ENCODE peak calls at places on chromosomes 6 and 20, in four cellular contexts. K is AG09309, U is fibroblast of the aortic adventitia, V is uterus. A is an unnamed sample.
A peak's percentile ranks its signal among the peaks of the same experiment; 100 is the strongest.

GRCh38 chr20:11103866-11104265 is 430.1 kb upstream of the JAG1 start:
- DNase-seq in K (no peak), U (peak; percentile 51), V (no peak), A (no peak)

GRCh38 chr20:5118220-5119142 is 1.3 kb downstream of the PCNA start:
- DNase-seq in K (no peak), U (no peak), V (no peak), A (no peak)

GRCh38 chr20:47099749-47100515 is 205.3 kb downstream of the EYA2 start:
- DNase-seq in K (no peak), U (peak; percentile 74), V (peak; percentile 60), A (no peak)

GRCh38 chr6:85679445-85680123 is 36.9 kb upstream of the SYNCRIP start:
- DNase-seq in K (no peak), U (no peak), V (no peak), A (no peak)

GRCh38 chr20:62972270-62973032 is 19.9 kb downstream of the SLC17A9 start:
- DNase-seq in K (peak; percentile 10), U (peak; percentile 73), V (peak; percentile 81), A (peak; percentile 71)

GRCh38 chr6:82072771-82073170 is 174.8 kb downstream of the IBTK start:
- DNase-seq in K (peak; percentile 60), U (peak; percentile 22), V (no peak), A (peak; percentile 83)

GRCh38 chr20:36306557-36307411 is 645 bp downstream of the DLGAP4 start:
- DNase-seq in K (no peak), U (no peak), V (no peak), A (no peak)

GRCh38 chr6:45445749-45446454 is 68.2 kb upstream of the SUPT3H start:
- DNase-seq in K (peak; percentile 98), U (peak; percentile 99), V (peak; percentile 35), A (peak; percentile 98)

GRCh38 chr6:98828210-98828798 is 6.1 kb upstream of the POU3F2 start:
- DNase-seq in K (no peak), U (no peak), V (no peak), A (peak; percentile 5)

GRCh38 chr20:17835240-17835940 is 133.2 kb downstream of the SNX5 start:
- DNase-seq in K (peak; percentile 63), U (peak; percentile 93), V (peak; percentile 70), A (peak; percentile 81)

GRCh38 chr6:2448826-2449571 is 203.6 kb upstream of the GMDS start:
- DNase-seq in K (peak; percentile 61), U (peak; percentile 83), V (no peak), A (peak; percentile 91)

GRCh38 chr6:167479967-167480653 is 155.2 kb downstream of the TTLL2 start:
- DNase-seq in K (no peak), U (no peak), V (no peak), A (no peak)

GRCh38 chr6:66183982-66184555 is 477.0 kb upstream of the EYS start:
- DNase-seq in K (no peak), U (peak; percentile 1), V (no peak), A (no peak)

GRCh38 chr6:84773431-84774173 is 9.2 kb upstream of the TBX18 start:
- DNase-seq in K (no peak), U (no peak), V (no peak), A (no peak)

GRCh38 chr6:124994648-124995047 is 32.4 kb downstream of the RNF217 start:
- DNase-seq in K (no peak), U (no peak), V (no peak), A (no peak)
- H3K4me3 ChIP-seq in K (no peak overlapping the region), U (no peak overlapping the region), V (no peak overlapping the region), A (no peak overlapping the region)

GRCh38 chr6:16338577-16339262 is 100.3 kb downstream of the GMPR start:
- DNase-seq in K (peak; percentile 99), U (peak; percentile 100), V (peak; percentile 89), A (peak; percentile 100)
- TF ChIP-seq CTCF in K (peak; percentile 82), U (peak; percentile 92), V (peak; percentile 66), A (peak; percentile 79)

GRCh38 chr6:34726055-34726454 is 29.5 kb upstream of the ILRUN start:
- DNase-seq in K (no peak), U (no peak), V (no peak), A (no peak)
- H3K4me3 ChIP-seq in K (no peak overlapping the region), U (no peak overlapping the region), V (no peak overlapping the region), A (no peak overlapping the region)

GRCh38 chr20:45294003-45294368 is 12.7 kb upstream of the RBPJL start:
- DNase-seq in K (no peak), U (no peak), V (no peak), A (no peak)
- TF ChIP-seq CTCF in K (no peak), U (no peak), V (no peak), A (no peak)

DNA sequence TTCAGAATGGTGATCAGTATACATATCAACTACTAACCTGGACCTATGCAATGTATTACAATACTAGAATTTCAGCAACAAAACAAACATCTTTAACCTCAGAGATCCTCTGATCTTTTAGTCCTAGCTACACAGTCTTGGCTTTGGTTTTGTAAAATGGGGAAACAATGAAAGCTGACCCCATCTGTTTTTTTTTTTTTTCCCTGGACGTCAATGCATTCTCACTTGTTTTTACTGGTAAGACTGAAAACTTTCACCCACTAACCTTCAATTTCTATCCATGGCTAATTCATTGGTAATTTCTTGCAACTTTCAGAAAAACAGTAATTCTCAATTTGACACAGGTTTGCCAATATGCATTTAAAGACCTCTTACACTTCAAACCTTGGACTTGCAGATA is 3.0 kb downstream of the KIF13A start:
- DNase-seq in K (no peak), U (peak; percentile 44), V (no peak), A (no peak)
- H3K4me3 ChIP-seq in K (no peak overlapping the region), U (peak overlapping the region; percentile 85), V (no peak overlapping the region), A (peak overlapping the region; percentile 78)

GRCh38 chr20:44800398-44801046 is 9.8 kb downstream of the RIMS4 start:
- DNase-seq in K (no peak), U (no peak), V (no peak), A (no peak)
- TF ChIP-seq CTCF in K (no peak), U (peak; percentile 19), V (no peak), A (no peak)

DNA sequence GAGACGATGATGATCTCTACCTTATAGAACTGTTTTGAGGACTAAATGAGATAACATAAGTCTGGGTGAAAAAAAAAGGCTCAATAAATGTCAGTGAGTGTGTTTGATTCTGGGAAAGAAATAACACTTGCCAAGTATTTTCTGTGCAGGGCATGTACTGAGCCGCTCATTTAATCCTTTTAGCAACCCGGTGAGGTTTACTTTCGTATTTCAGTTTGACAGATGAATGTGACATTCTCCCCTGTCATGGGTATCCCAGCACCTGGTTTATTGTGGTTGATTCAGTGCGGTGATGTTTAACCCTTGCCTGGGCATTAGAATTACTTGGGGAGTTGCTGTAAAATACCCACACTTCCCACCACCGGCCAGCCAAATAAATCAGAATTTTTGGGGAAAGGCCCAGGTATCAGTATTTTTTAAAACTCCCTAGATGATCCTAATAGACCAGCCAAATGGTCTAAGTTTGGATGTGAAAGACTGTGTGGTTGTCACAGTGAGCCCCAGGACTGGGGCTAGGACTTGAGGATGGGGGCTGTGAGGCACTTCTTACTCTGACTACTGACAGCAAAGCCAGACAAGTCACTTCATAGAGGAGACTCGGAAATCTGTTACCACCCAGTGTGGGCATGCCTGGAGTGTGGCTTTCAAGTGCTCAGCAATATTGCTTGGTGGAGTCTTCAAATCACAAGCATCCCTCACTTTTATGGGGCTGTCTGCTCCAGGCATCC is 100.2 kb upstream of the KCNG1 start:
- DNase-seq in K (no peak), U (no peak), V (no peak), A (no peak)
- H3K4me3 ChIP-seq in K (no peak overlapping the region), U (no peak overlapping the region), V (no peak overlapping the region), A (no peak overlapping the region)

GRCh38 chr6:113859349-113860164 is 2.4 kb downstream of the MARCKS start:
- DNase-seq in K (no peak), U (peak; percentile 63), V (peak; percentile 51), A (peak; percentile 24)
- TF ChIP-seq CTCF in K (no peak), U (no peak), V (no peak), A (no peak)

A was measured in foreskin fibroblast.